ENCODE peak calls at places on chromosomes 7 and 10, in five cellular contexts. P, S, T, R and E are unnamed samples.

GRCh38 chr10:16809074-16809718 is 8.0 kb downstream of the RSU1 start:
- DNase-seq in T (no peak), R (no peak), P (peak; percentile 52), S (no peak), E (no peak)

GRCh38 chr10:120221873-120222485 is 235.0 kb upstream of the PLPP4 start:
- DNase-seq in R (no peak), P (no peak), T (peak; percentile 65), S (no peak), E (no peak)

GRCh38 chr10:21753497-21754270 is 219.7 kb downstream of the MLLT10 start:
- DNase-seq in P (no peak), T (no peak), S (no peak), R (no peak), E (no peak)

GRCh38 chr7:74097937-74098614 is 14.5 kb downstream of the LIMK1 start:
- DNase-seq in R (no peak), T (no peak), P (no peak), S (no peak), E (no peak)

GRCh38 chr10:51001587-51001986 is 72.7 kb upstream of the PRKG1 start:
- DNase-seq in T (no peak), S (no peak), R (no peak), P (no peak), E (no peak)

GRCh38 chr10:78700816-78701520 is 367.8 kb upstream of the ZMIZ1 start:
- DNase-seq in P (no peak), R (no peak), T (no peak), S (no peak), E (no peak)

GRCh38 chr10:131656446-131656845 is 244.4 kb upstream of the PPP2R2D start:
- DNase-seq in R (no peak), S (no peak), P (no peak), T (no peak), E (peak; percentile 80)

GRCh38 chr10:50310560-50311174 is 59.4 kb upstream of the ASAH2 start:
- DNase-seq in R (no peak), S (no peak), P (no peak), T (peak; percentile 25), E (no peak)

GRCh38 chr7:106057962-106058901 is 53.9 kb downstream of the SYPL1 start:
- DNase-seq in T (no peak), S (no peak), P (no peak), R (peak; percentile 88), E (peak; percentile 93)

GRCh38 chr10:113945687-113946085 is 91.2 kb downstream of the NHLRC2 start:
- DNase-seq in R (no peak), T (no peak), S (no peak), P (no peak), E (no peak)
- TF ChIP-seq POLR2A in R (no peak), T (no peak), S (no peak), P (no peak), E (no peak)

DNA sequence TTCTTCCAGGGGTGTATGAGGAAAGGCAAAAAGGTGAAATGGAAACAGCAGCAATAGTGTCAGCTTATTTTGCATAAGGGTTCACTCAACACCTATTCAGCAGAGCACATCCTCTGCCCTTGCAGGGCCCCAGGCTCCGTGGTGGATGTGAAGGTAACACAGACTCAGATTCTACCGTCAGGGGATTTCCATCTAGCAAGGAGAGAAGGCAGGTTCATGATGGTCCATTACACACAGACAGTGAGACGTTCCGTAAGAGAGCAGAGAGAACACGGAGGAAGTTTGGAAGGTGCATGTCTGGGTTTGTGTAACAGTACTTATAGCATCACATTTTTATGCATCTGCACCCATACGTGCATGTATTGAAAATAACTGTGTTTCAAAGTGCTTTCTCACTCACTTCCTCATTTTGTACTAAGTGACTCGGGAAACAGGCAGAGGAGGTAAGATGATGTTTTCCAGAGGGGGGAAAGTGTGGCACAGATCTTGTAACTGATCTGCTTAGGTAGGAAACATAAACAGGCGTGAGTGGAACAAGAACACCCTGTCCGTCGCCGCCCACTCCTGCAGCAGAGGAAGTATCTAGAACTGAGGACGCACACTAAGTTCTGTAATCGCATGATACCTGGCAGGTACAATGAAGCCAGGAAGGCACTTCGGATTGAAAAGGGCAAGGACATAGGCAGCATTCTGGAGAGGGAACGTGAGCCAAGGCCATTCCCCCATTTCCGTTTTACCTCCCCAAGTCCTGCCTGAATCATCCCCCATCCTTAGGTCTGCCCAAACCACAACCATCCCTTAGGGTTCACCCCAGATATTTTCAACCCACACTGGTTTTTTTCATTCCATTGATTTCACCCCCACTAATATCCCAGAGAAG is 1.0 kb upstream of the ENO4 start:
- DNase-seq in R (peak; percentile 62), S (no peak), P (no peak), T (no peak), E (no peak)
- H3K4me3 ChIP-seq in R (peak overlapping the region; percentile 76), S (peak overlapping the region; percentile 72), P (peak overlapping the region; percentile 68), T (peak overlapping the region; percentile 82), E (peak overlapping the region; percentile 42)

DNA sequence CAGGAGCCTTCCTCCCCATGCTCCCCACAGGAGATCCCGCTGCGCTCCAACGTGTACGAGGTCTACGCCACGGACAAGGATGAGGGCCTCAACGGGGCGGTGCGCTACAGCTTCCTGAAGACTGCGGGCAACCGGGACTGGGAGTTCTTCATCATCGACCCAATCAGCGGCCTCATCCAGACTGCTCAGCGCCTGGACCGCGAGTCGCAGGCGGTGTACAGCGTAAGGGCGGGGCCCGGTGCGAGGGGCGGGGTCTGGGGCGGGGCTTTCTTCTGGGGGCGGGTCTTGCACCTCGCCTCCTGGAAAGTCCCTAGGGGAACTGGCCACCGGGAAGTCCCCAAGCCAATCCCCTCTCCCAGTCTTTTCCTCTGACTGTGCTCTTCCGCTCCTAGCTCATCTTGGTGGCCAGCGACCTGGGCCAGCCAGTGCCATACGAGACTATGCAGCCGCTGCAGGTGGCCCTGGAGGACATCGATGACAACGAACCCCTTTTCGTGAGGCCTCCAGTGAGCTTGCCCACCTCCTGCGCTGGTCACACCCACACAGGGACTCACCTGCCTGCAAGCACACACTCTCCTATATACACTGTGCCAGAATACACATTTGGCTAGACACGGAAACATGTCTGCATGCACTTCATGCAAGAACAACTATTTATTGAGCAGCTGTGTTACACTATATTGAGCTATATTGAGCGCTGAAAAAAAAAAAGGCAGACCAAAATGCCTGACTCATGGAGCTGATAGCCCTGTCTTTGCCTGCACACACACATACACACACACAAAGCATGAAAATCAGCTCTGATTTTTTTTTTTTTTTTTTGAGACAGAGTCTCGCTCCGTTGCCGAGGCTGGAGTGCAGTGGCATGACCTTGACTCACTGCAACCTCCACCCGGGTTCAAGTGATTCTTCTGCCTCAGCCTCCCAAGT is 32.7 kb upstream of the VSIR start:
- DNase-seq in R (no peak), T (no peak), S (no peak), P (no peak), E (peak; percentile 81)
- TF ChIP-seq POLR2A in R (no peak), T (no peak), S (no peak), P (no peak), E (no peak)

DNA sequence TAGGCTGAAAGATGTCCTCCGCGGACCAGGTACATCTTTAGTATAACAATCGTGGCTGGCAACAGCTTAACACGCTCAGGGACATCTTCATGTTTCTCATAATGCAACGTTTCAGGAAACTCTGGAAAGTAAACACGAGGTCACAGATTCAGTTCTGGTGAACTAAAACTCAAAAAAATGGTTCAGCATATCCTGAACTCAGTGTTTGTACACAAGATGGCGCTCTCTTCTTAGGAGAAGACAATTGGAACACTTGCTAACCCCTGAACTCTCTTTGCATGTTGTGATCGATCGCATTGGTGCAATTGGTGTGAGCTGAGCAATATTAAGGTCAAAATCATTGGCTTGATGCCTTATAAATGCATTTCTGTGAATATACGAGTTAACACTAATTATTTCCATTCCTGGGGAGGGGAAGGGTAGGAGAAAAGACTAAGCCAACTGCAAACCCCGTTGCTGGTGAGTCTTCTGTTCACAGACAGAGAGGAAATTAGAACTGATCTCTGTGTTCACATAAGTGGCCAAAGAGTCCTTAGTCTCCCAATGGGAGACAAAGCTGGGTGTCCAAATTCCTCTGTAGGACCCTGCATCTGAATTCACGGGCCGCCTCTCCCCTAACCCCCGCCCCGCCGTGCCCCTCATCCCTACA is 52.6 kb upstream of the FAM180A start:
- DNase-seq in S (no peak), T (peak; percentile 71), R (peak; percentile 35), P (no peak), E (no peak)
- H3K4me3 ChIP-seq in S (no peak overlapping the region), T (no peak overlapping the region), R (no peak overlapping the region), P (no peak overlapping the region), E (no peak overlapping the region)

GRCh38 chr10:93893646-93894515 is at the start of gene SLC35G1:
- DNase-seq in T (peak; percentile 83), S (no peak), P (peak; percentile 75), R (peak; percentile 26), E (peak; percentile 91)
- TF ChIP-seq POLR2A in T (peak; percentile 99), S (peak; percentile 58), P (peak; percentile 73), R (peak; percentile 98), E (no peak)

GRCh38 chr7:117019287-117019686 is 66.0 kb downstream of the ST7 start:
- DNase-seq in T (no peak), S (no peak), P (no peak), R (no peak), E (no peak)
- H3K4me3 ChIP-seq in T (no peak overlapping the region), S (no peak overlapping the region), P (no peak overlapping the region), R (no peak overlapping the region), E (no peak overlapping the region)